ENCODE peak calls at places on chromosomes 1 and 21, in ten cellular contexts. J is cardiac muscle cell; Y is CD8-positive, alpha-beta memory T cell; V is ovary; U is left lung; D is CD4-positive, alpha-beta memory T cell; G is ascending aorta; I is GM23338; C is transverse colon; K is left ventricle myocardium inferior. H is an unnamed sample.

GRCh38 chr1:110337704-110338199 is 1.4 kb upstream of the RBM15 start:
- DNase-seq in K (peak; percentile 43), V (peak; percentile 56), Y (peak; percentile 22), G (no peak), U (peak; percentile 88), I (peak; percentile 67), C (peak; percentile 68), J (no peak), D (no peak), H (no peak)

GRCh38 chr1:36351222-36351977 is 28.0 kb upstream of the EVA1B start:
- DNase-seq in U (no peak), K (no peak), D (no peak), C (no peak), J (peak; percentile 73), I (no peak), V (no peak), Y (no peak), G (no peak), H (no peak)

GRCh38 chr1:9289724-9290493 is 2.8 kb upstream of the SPSB1 start:
- DNase-seq in V (no peak), K (peak; percentile 52), U (no peak), J (peak; percentile 92), I (no peak), C (no peak), D (no peak), Y (no peak), G (no peak), H (no peak)

GRCh38 chr1:1157426-1157913 is 16.2 kb upstream of the TTLL10 start:
- DNase-seq in I (peak; percentile 81), J (peak; percentile 96), D (peak; percentile 48), K (peak; percentile 90), Y (peak; percentile 62), G (peak; percentile 29), V (peak; percentile 74), U (peak; percentile 96), C (peak; percentile 93), H (peak; percentile 33)

GRCh38 chr1:84319662-84320061 is 18.2 kb downstream of the SAMD13 start:
- DNase-seq in J (no peak), D (no peak), G (no peak), K (no peak), U (no peak), V (no peak), C (no peak), I (no peak), Y (no peak), H (no peak)

GRCh38 chr1:117651616-117652015 is 45.8 kb downstream of the TENT5C start:
- DNase-seq in J (no peak), V (no peak), K (no peak), G (no peak), Y (no peak), I (no peak), D (no peak), U (no peak), C (no peak), H (no peak)

GRCh38 chr1:23651069-23651808 is 40.4 kb upstream of the RPL11 start:
- DNase-seq in D (no peak), C (no peak), Y (no peak), V (no peak), I (no peak), J (peak; percentile 65), U (no peak), K (peak; percentile 77), G (no peak), H (no peak)

GRCh38 chr1:153805929-153806750 is 30.9 kb downstream of the SLC27A3 start:
- DNase-seq in G (no peak), Y (no peak), V (no peak), C (no peak), D (no peak), I (no peak), U (no peak), K (no peak), J (peak; percentile 18), H (no peak)

GRCh38 chr1:110872745-110873435 is at the start of gene CD53:
- DNase-seq in J (no peak), C (peak; percentile 37), K (no peak), G (no peak), D (peak; percentile 70), U (no peak), Y (peak; percentile 46), V (no peak), I (no peak), H (peak; percentile 80)

GRCh38 chr1:111963985-111964738 is 25.3 kb downstream of the KCND3 start:
- DNase-seq in D (no peak), C (no peak), G (no peak), K (no peak), V (no peak), Y (no peak), I (peak; percentile 8), U (no peak), J (no peak), H (no peak)

GRCh38 chr1:61277129-61277801 is 194.9 kb downstream of the NFIA start:
- DNase-seq in Y (no peak), I (no peak), D (no peak), U (no peak), K (no peak), J (no peak), V (no peak), C (no peak), G (no peak), H (no peak)

GRCh38 chr1:19203440-19203839 is 6.6 kb downstream of the UBR4 start:
- DNase-seq in G (no peak), Y (no peak), K (no peak), D (no peak), I (no peak), U (no peak), C (no peak), J (peak; percentile 34), V (no peak), H (no peak)

GRCh38 chr21:35994605-35995004 is 65.7 kb downstream of the SETD4 start:
- DNase-seq in Y (no peak), G (no peak), K (no peak), C (no peak), D (no peak), J (no peak), U (no peak), I (no peak), V (no peak), H (no peak)

GRCh38 chr1:210786546-210786945 is 347.4 kb downstream of the KCNH1 start:
- DNase-seq in V (no peak), K (no peak), Y (no peak), U (no peak), G (no peak), J (no peak), D (no peak), C (no peak), I (no peak), H (no peak)

GRCh38 chr1:187270256-187270655 is 441.5 kb downstream of the PLA2G4A start:
- DNase-seq in G (no peak), J (no peak), C (no peak), U (no peak), I (no peak), K (no peak), Y (no peak), V (no peak), D (no peak), H (no peak)

GRCh38 chr21:45014747-45015468 is 59.5 kb upstream of the ADARB1 start:
- DNase-seq in K (no peak), D (no peak), U (peak; percentile 37), I (no peak), J (no peak), C (no peak), Y (no peak), V (no peak), G (no peak), H (no peak)
- H3K4me1 ChIP-seq in K (peaks cover 40% of the 10 kb centered on the region), D (peaks cover 6% of the 10 kb centered on the region), U (peaks cover 15% of the 10 kb centered on the region), I (peaks cover 13% of the 10 kb centered on the region), J (peaks cover 25% of the 10 kb centered on the region), C (no peaks in the 10 kb centered on the region), Y (no peaks in the 10 kb centered on the region), V (peaks cover 2% of the 10 kb centered on the region), G (peaks cover 48% of the 10 kb centered on the region), H (no peaks in the 10 kb centered on the region)

GRCh38 chr1:2397007-2397679 is 5.5 kb downstream of the RER1 start:
- DNase-seq in U (no peak), I (no peak), J (no peak), Y (no peak), V (no peak), D (no peak), C (no peak), K (no peak), G (no peak), H (no peak)
- H3K27ac ChIP-seq in U (no peak overlapping the region), I (no peak overlapping the region), J (no peak overlapping the region), Y (no peak overlapping the region), V (no peak overlapping the region), D (no peak overlapping the region), C (no peak overlapping the region), K (no peak overlapping the region), G (no peak overlapping the region), H (peak overlapping the region; percentile 36)

GRCh38 chr1:226571901-226572300 is 23.3 kb downstream of the STUM start:
- DNase-seq in D (no peak), J (no peak), G (no peak), I (no peak), V (no peak), Y (no peak), U (no peak), C (no peak), K (no peak), H (no peak)

GRCh38 chr1:226568077-226568831 is 19.7 kb downstream of the STUM start:
- DNase-seq in I (peak; percentile 65), D (no peak), J (peak; percentile 47), Y (no peak), U (no peak), G (no peak), C (no peak), K (no peak), V (peak; percentile 29), H (no peak)

GRCh38 chr1:226572325-226572726 is 23.8 kb downstream of the STUM start:
- DNase-seq in C (no peak), G (no peak), V (no peak), J (no peak), K (no peak), Y (no peak), D (no peak), U (no peak), I (no peak), H (no peak)

GRCh38 chr1:226568975-226569741 is 20.6 kb downstream of the STUM start:
- DNase-seq in I (no peak), C (no peak), J (no peak), D (no peak), U (no peak), Y (no peak), G (no peak), V (no peak), K (no peak), H (no peak)

GRCh38 chr1:226569879-226570547 is 21.4 kb downstream of the STUM start:
- DNase-seq in Y (no peak), U (no peak), I (peak; percentile 89), K (no peak), D (peak; percentile 6), G (no peak), V (no peak), C (no peak), J (no peak), H (no peak)
- H3K4me1 ChIP-seq in Y (no peaks in the 10 kb centered on the region), U (no peaks in the 10 kb centered on the region), I (no peaks in the 10 kb centered on the region), K (peaks cover 17% of the 10 kb centered on the region), D (no peaks in the 10 kb centered on the region), G (peaks cover 10% of the 10 kb centered on the region), V (peaks cover 5% of the 10 kb centered on the region), C (peaks cover 9% of the 10 kb centered on the region), J (peaks cover 7% of the 10 kb centered on the region), H (no peaks in the 10 kb centered on the region)

GRCh38 chr1:15341634-15342375 is 67.9 kb upstream of the EFHD2 start:
- DNase-seq in J (peak; percentile 42), G (no peak), U (no peak), I (no peak), K (no peak), D (no peak), V (no peak), C (no peak), Y (no peak), H (no peak)
- H3K27ac ChIP-seq in J (no peak overlapping the region), G (peak overlapping the region; percentile 55), U (no peak overlapping the region), I (no peak overlapping the region), K (no peak overlapping the region), D (peak overlapping the region; percentile 10), V (no peak overlapping the region), C (peak overlapping the region; percentile 82), Y (peak overlapping the region; percentile 14), H (no peak overlapping the region)